ENCODE peak calls at places on chromosomes 16 and 17, in six cellular contexts. F is AG04450, A is left ventricle myocardium inferior, X is trophoblast cell, V is tibial artery, Y is sigmoid colon. B is an unnamed sample.

GRCh38 chr16:1474796-1475551 is at the start of gene CLCN7:
- DNase-seq in F (peak; percentile 53), A (peak; percentile 94), X (peak; percentile 56), V (peak; percentile 90), Y (peak; percentile 96), B (peak; percentile 81)

GRCh38 chr17:21467739-21468490 is 91.8 kb downstream of the KCNJ12 start:
- DNase-seq in F (no peak), A (no peak), X (no peak), V (no peak), Y (no peak), B (no peak)

GRCh38 chr17:28982191-28982793 is 23.5 kb downstream of the SEZ6 start:
- DNase-seq in F (no peak), A (no peak), X (peak; percentile 60), V (peak; percentile 34), Y (no peak), B (peak; percentile 23)

GRCh38 chr17:8785547-8786412 is 13.4 kb downstream of the MFSD6L start:
- DNase-seq in F (peak; percentile 29), A (peak; percentile 71), X (peak; percentile 76), V (peak; percentile 88), Y (peak; percentile 78), B (peak; percentile 41)

GRCh38 chr17:2192367-2193028 is 111.1 kb downstream of the SMG6 start:
- DNase-seq in F (peak; percentile 93), A (no peak), X (peak; percentile 46), V (no peak), Y (no peak), B (no peak)

GRCh38 chr17:77189148-77189547 is 48.4 kb downstream of the SEC14L1 start:
- DNase-seq in F (no peak), A (no peak), X (no peak), V (no peak), Y (no peak), B (no peak)

GRCh38 chr16:986411-986810 is 4.8 kb downstream of the SOX8 start:
- DNase-seq in F (no peak), A (no peak), X (no peak), V (no peak), Y (no peak), B (no peak)

GRCh38 chr17:10192500-10192899 is 5.9 kb downstream of the GAS7 start:
- DNase-seq in F (no peak), A (no peak), X (peak; percentile 75), V (no peak), Y (no peak), B (no peak)

GRCh38 chr16:79358188-79358587 is 242.3 kb downstream of the MAF start:
- DNase-seq in F (no peak), A (peak; percentile 19), X (no peak), V (no peak), Y (no peak), B (no peak)

GRCh38 chr16:24523569-24523968 is 15.8 kb upstream of the RBBP6 start:
- DNase-seq in F (no peak), A (no peak), X (peak; percentile 56), V (no peak), Y (no peak), B (no peak)

GRCh38 chr16:56424791-56425438 is 430 bp downstream of the AMFR start:
- DNase-seq in F (no peak), A (peak; percentile 38), X (no peak), V (peak; percentile 32), Y (peak; percentile 74), B (peak; percentile 34)

GRCh38 chr16:47574091-47575054 is 113.2 kb downstream of the PHKB start:
- DNase-seq in F (no peak), A (no peak), X (peak; percentile 11), V (no peak), Y (no peak), B (no peak)

GRCh38 chr17:1905190-1905919 is 75.5 kb downstream of the RPA1 start:
- DNase-seq in F (no peak), A (no peak), X (no peak), V (no peak), Y (no peak), B (no peak)

GRCh38 chr16:77788196-77789084 is at the start of gene VAT1L:
- DNase-seq in F (no peak), A (peak; percentile 19), X (no peak), V (peak; percentile 26), Y (no peak), B (no peak)

GRCh38 chr17:80861892-80862291 is 129.7 kb upstream of the CHMP6 start:
- DNase-seq in F (no peak), A (no peak), X (peak; percentile 43), V (no peak), Y (peak; percentile 81), B (no peak)

GRCh38 chr16:77782694-77783093 is 5.7 kb upstream of the VAT1L start:
- DNase-seq in F (no peak), A (no peak), X (no peak), V (no peak), Y (no peak), B (no peak)

GRCh38 chr16:51167170-51167710 is 16.2 kb upstream of the SALL1 start:
- DNase-seq in F (no peak), A (no peak), X (no peak), V (no peak), Y (no peak), B (no peak)

GRCh38 chr16:49376206-49376605 is 2.6 kb downstream of the C16orf78 start:
- DNase-seq in F (no peak), A (no peak), X (no peak), V (no peak), Y (no peak), B (no peak)

GRCh38 chr17:245611-246010 is 64.2 kb upstream of the DOC2B start:
- DNase-seq in F (no peak), A (peak; percentile 6), X (no peak), V (peak; percentile 16), Y (peak; percentile 62), B (no peak)

GRCh38 chr17:82946081-82946480 is 106.3 kb upstream of the ZNF750 start:
- DNase-seq in F (no peak), A (no peak), X (no peak), V (no peak), Y (no peak), B (no peak)

GRCh38 chr17:82948957-82949356 is 109.1 kb upstream of the ZNF750 start:
- DNase-seq in F (no peak), A (no peak), X (no peak), V (no peak), Y (peak; percentile 19), B (no peak)

GRCh38 chr17:82948081-82948511 is 108.3 kb upstream of the ZNF750 start:
- DNase-seq in F (no peak), A (peak; percentile 14), X (no peak), V (no peak), Y (peak; percentile 64), B (no peak)

GRCh38 chr17:82949361-82949760 is 109.5 kb upstream of the ZNF750 start:
- DNase-seq in F (no peak), A (peak; percentile 5), X (no peak), V (peak; percentile 12), Y (peak; percentile 39), B (no peak)

GRCh38 chr17:82947051-82947991 is 107.5 kb upstream of the ZNF750 start:
- DNase-seq in F (no peak), A (peak; percentile 8), X (no peak), V (no peak), Y (peak; percentile 46), B (no peak)
- H3K9me3 ChIP-seq in F (peaks cover 64% of the 10 kb centered on the region), A (peaks cover 48% of the 10 kb centered on the region), X (peaks cover 55% of the 10 kb centered on the region), V (no peaks in the 10 kb centered on the region), Y (peaks cover 10% of the 10 kb centered on the region), B (peaks cover 11% of the 10 kb centered on the region)

DNA sequence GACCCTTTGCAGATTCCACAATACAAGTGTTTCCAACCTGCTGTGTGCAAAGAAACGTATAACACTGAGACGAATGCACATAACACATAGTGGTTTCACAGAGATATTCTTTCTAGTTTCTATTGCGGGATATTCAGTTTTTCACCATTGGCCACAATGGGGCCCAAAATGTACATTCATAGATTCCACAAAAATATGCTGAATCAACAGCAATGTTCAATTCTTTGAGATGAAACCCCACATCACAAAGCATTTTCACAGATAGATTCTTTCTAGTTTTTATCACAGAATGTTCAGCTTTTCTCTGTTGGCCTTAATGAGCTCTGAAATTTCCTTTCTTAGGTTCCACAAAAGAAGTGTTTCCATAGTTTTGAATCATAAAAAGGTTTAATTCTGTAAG is 2472.3 kb downstream of the TP53TG3F start:
- DNase-seq in F (no peak), A (no peak), X (no peak), V (no peak), Y (no peak), B (no peak)
- H3K9me3 ChIP-seq in F (no peaks in the 10 kb centered on the region), A (peaks cover 88% of the 10 kb centered on the region), X (no peaks in the 10 kb centered on the region), V (no peaks in the 10 kb centered on the region), Y (peaks cover 3% of the 10 kb centered on the region), B (peaks cover 3% of the 10 kb centered on the region)

DNA sequence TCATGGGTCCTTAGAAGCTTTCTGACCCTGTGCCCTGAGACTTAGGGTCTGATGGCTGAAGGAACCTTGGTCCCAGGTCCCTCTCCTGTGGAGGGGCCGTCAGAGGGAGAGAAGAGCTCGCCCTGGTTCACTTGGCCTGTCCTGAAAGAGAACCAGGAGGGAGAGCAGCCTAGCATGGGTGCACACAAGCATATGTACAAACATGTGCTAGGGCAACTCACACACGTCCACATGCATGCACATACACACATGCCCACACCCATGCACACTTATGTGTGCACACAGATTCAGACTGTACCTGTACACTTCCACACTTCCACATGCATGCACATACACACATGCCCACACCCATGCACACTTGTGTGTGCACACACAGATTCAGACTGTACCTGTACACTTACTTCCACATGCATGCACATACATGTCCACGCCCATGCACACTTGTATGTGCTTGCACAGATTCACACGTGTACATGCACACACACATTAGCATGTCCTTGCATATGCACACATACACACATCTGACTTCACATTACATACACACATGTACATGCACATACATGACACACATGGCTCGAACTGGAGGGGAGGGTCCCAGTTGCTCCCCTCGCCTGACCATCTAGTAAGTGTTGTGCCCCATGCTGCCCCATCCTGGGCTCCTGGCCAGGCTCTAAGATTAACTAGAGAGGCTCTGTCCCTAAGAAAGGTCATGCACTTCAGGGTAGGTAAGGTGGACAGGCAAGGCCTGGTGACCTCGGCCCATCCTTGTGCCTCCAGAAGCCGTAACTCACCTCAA is 122.0 kb downstream of the METRNL start:
- DNase-seq in F (no peak), A (no peak), X (no peak), V (peak; percentile 18), Y (peak; percentile 56), B (no peak)
- H3K9me3 ChIP-seq in F (peaks cover 10% of the 10 kb centered on the region), A (no peaks in the 10 kb centered on the region), X (peaks cover 59% of the 10 kb centered on the region), V (no peaks in the 10 kb centered on the region), Y (no peaks in the 10 kb centered on the region), B (no peaks in the 10 kb centered on the region)

GRCh38 chr16:35302859-35303258 is 1843.4 kb downstream of the TP53TG3F start:
- DNase-seq in F (no peak), A (no peak), X (no peak), V (no peak), Y (no peak), B (no peak)

GRCh38 chr16:35310999-35311398 is 1851.6 kb downstream of the TP53TG3F start:
- DNase-seq in F (no peak), A (no peak), X (no peak), V (no peak), Y (no peak), B (no peak)

GRCh38 chr16:35308674-35309073 is 1849.3 kb downstream of the TP53TG3F start:
- DNase-seq in F (no peak), A (no peak), X (no peak), V (no peak), Y (no peak), B (no peak)

GRCh38 chr16:35305476-35305875 is 1846.1 kb downstream of the TP53TG3F start:
- DNase-seq in F (no peak), A (no peak), X (no peak), V (no peak), Y (no peak), B (no peak)

DNA sequence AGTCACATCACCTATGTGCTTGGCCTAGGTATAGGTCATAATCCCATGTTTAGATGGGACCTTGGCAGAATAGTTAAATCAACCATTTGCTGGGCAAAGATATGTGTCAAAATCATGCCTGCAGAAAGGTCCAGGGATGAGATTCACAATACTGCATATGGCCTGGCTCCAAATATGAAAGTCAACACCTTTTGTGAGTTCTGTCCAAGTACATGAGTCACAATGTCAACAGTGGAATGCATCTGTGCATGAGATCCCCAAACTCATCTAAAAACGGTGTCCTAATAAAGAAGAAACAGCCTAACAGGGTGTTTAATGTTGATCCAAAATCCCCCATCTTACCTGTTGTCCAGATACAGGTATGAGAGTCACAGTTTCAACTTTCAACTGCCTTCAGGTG is 1847.5 kb downstream of the TP53TG3F start:
- DNase-seq in F (no peak), A (no peak), X (no peak), V (no peak), Y (no peak), B (no peak)
- H3K9me3 ChIP-seq in F (peaks cover 31% of the 10 kb centered on the region), A (no peaks in the 10 kb centered on the region), X (peaks cover 42% of the 10 kb centered on the region), V (no peaks in the 10 kb centered on the region), Y (no peaks in the 10 kb centered on the region), B (peaks cover 5% of the 10 kb centered on the region)

B was measured in T-helper 17 cell.